ENCODE peak calls at places on chromosomes 5 and 9, in seven cellular contexts. H is EL; C is ovary; J is HS-27A; M is hypothalamus; R is frontal cortex; G is stimulated activated CD4-positive, alpha-beta T cell treated with anti-CD3 and anti-CD28 coated beads, Interleukin-12 subunit alpha, Interleukin-12 subunit beta, amount 100 ng/mL, for 4 hours. N is an unnamed sample.

GRCh38 chr5:131279209-131279608 is 15.4 kb downstream of the CDC42SE2 start:
- DNase-seq in H (no peak), C (no peak), J (no peak), M (no peak), R (no peak), G (no peak), N (no peak)

GRCh38 chr5:61575103-61575502 is 243.0 kb downstream of the ZSWIM6 start:
- DNase-seq in H (peak; percentile 85), C (no peak), J (peak; percentile 9), M (no peak), R (no peak), G (no peak), N (no peak)

GRCh38 chr9:90998573-90998972 is 197.0 kb downstream of the SYK start:
- DNase-seq in H (no peak), C (no peak), J (no peak), M (no peak), R (no peak), G (no peak), N (no peak)

GRCh38 chr9:84846501-84847323 is 177.2 kb downstream of the NTRK2 start:
- DNase-seq in H (no peak), C (no peak), J (no peak), M (no peak), R (no peak), G (no peak), N (no peak)

GRCh38 chr5:15948225-15948624 is 231.4 kb downstream of the MARCHF11 start:
- DNase-seq in H (no peak), C (no peak), J (no peak), M (no peak), R (no peak), G (no peak), N (no peak)

GRCh38 chr5:58259685-58260152 is 200.2 kb downstream of the PLK2 start:
- DNase-seq in H (peak; percentile 96), C (no peak), J (peak; percentile 50), M (no peak), R (no peak), G (no peak), N (no peak)

GRCh38 chr5:61734966-61735365 is 402.9 kb downstream of the ZSWIM6 start:
- DNase-seq in H (no peak), C (no peak), J (no peak), M (no peak), R (no peak), G (no peak), N (no peak)

GRCh38 chr9:107172160-107172978 is 110.7 kb upstream of the RAD23B start:
- DNase-seq in H (peak; percentile 76), C (peak; percentile 79), J (peak; percentile 62), M (no peak), R (peak; percentile 5), G (peak; percentile 42), N (peak; percentile 68)

GRCh38 chr5:90873033-90873517 is 314.5 kb downstream of the ADGRV1 start:
- DNase-seq in H (no peak), C (peak; percentile 23), J (no peak), M (no peak), R (no peak), G (no peak), N (peak; percentile 49)

GRCh38 chr5:69485471-69485870 is 7.1 kb upstream of the OCLN start:
- DNase-seq in H (no peak), C (no peak), J (no peak), M (no peak), R (no peak), G (no peak), N (no peak)